ENCODE peak calls at places on chromosome 17, in seven cellular contexts. Q is SW 1271; X is stimulated activated CD8-positive, alpha-beta memory T cell treated with anti-CD3 and anti-CD28 coated beads, Interleukin-15, amount 100 ng/mL, for 4 hours; N is HEK293T; U is kidney tubule cell; F is GM03348; J is CD8-positive, alpha-beta memory T cell. A is an unnamed sample.

GRCh38 chr17:19334331-19334730 is 28.2 kb downstream of the B9D1 start:
- DNase-seq in Q (no peak), X (no peak), N (no peak), U (no peak), F (no peak), J (no peak), A (no peak)

GRCh38 chr17:15399443-15399842 is 58.0 kb upstream of the TEKT3 start:
- DNase-seq in Q (no peak), X (no peak), N (no peak), U (no peak), F (no peak), J (no peak), A (no peak)

GRCh38 chr17:18921912-18922451 is 30.0 kb upstream of the SLC5A10 start:
- DNase-seq in Q (no peak), X (no peak), N (no peak), U (peak), F (no peak), J (no peak), A (no peak)

GRCh38 chr17:14198013-14198412 is 38.6 kb downstream of the CDRT15 start:
- DNase-seq in Q (no peak), X (no peak), N (no peak), U (no peak), F (no peak), J (no peak), A (no peak)

GRCh38 chr17:50432125-50432762 is 6.2 kb downstream of the ACSF2 start:
- DNase-seq in Q (no peak), X (no peak), N (no peak), U (peak), F (no peak), J (no peak), A (no peak)

GRCh38 chr17:81453712-81454111 is 58.5 kb downstream of the BAHCC1 start:
- DNase-seq in Q (no peak), X (no peak), N (no peak), U (no peak), F (no peak), J (no peak), A (no peak)

GRCh38 chr17:44444735-44445105 is 55.3 kb upstream of the ITGA2B start:
- DNase-seq in Q (no peak), X (no peak), N (no peak), U (peak), F (no peak), J (no peak), A (no peak)

GRCh38 chr17:42843358-42843934 is 934 bp upstream of the AOC2 start:
- DNase-seq in Q (peak), X (no peak), N (peak), U (peak), F (peak), J (no peak), A (no peak)

GRCh38 chr17:44543213-44543904 is 13.9 kb upstream of the FZD2 start:
- DNase-seq in Q (peak), X (no peak), N (no peak), U (peak), F (peak), J (no peak), A (no peak)

GRCh38 chr17:17500999-17501605 is 4.9 kb upstream of the RASD1 start:
- DNase-seq in Q (no peak), X (no peak), N (no peak), U (peak), F (no peak), J (no peak), A (no peak)

GRCh38 chr17:29390856-29391631 is 881 bp downstream of the TAOK1 start:
- DNase-seq in Q (peak), X (peak), N (peak), U (peak), F (peak), J (peak), A (no peak)

GRCh38 chr17:8290043-8290442 is 1.6 kb downstream of the RANGRF start:
- DNase-seq in Q (no peak), X (no peak), N (no peak), U (peak), F (no peak), J (no peak), A (no peak)

GRCh38 chr17:35299108-35299507 is 56.2 kb downstream of the SLFN5 start:
- DNase-seq in Q (no peak), X (no peak), N (no peak), U (peak), F (peak), J (no peak), A (no peak)

GRCh38 chr17:14205992-14206461 is 30.6 kb downstream of the CDRT15 start:
- DNase-seq in Q (no peak), X (peak), N (no peak), U (peak), F (no peak), J (peak), A (no peak)

GRCh38 chr17:18026408-18026776 is 12.6 kb downstream of the ATPAF2 start:
- DNase-seq in Q (no peak), X (no peak), N (no peak), U (peak), F (peak), J (peak), A (peak)

GRCh38 chr17:18039535-18040286 is 503 bp downstream of the GID4 start:
- DNase-seq in Q (peak), X (no peak), N (peak), U (peak), F (peak), J (no peak), A (no peak)

A was measured in GOT3.